ENCODE peak calls at places on chromosomes 16 and 17, in five cellular contexts. X, F, Z, O and J are unnamed samples.

GRCh38 chr17:73011016-73011486 is 81.4 kb downstream of the SLC39A11 start:
- DNase-seq in F (no peak), X (peak), Z (no peak), O (no peak), J (no peak)

GRCh38 chr16:75011634-75012307 is 12.9 kb downstream of the ZNRF1 start:
- DNase-seq in X (no peak), F (no peak), Z (no peak), O (no peak), J (no peak)

GRCh38 chr17:40021471-40021961 is 6.3 kb downstream of the CSF3 start:
- DNase-seq in F (no peak), O (peak), X (no peak), Z (no peak), J (no peak)

GRCh38 chr17:32349854-32350661 is at the start of gene ZNF207:
- DNase-seq in Z (peak), O (peak), F (peak), X (peak), J (peak)

GRCh38 chr17:50573866-50574571 is 13.5 kb downstream of the CACNA1G start:
- DNase-seq in X (no peak), Z (no peak), F (no peak), O (no peak), J (no peak)

GRCh38 chr16:56758432-56758831 is 28.5 kb downstream of the NUP93 start:
- DNase-seq in X (no peak), Z (no peak), O (no peak), F (no peak), J (no peak)

GRCh38 chr16:9650284-9650683 is 531.9 kb downstream of the GRIN2A start:
- DNase-seq in X (no peak), F (no peak), O (no peak), Z (no peak), J (no peak)

GRCh38 chr16:19559242-19559910 is 3.9 kb downstream of the VPS35L start:
- DNase-seq in X (peak), F (peak), Z (no peak), O (no peak), J (no peak)

GRCh38 chr17:28950017-28950751 is 1.1 kb downstream of the PHF12 start:
- DNase-seq in Z (peak), F (peak), X (peak), O (peak), J (peak)

GRCh38 chr16:1723450-1724147 is 17.6 kb downstream of the MAPK8IP3 start:
- DNase-seq in Z (no peak), O (peak), F (peak), X (peak), J (peak)

GRCh38 chr17:60947100-60947499 is 269.4 kb downstream of the BCAS3 start:
- DNase-seq in X (peak), O (no peak), F (no peak), Z (no peak), J (no peak)

GRCh38 chr17:41987642-41988041 is 21.0 kb downstream of the CNP start:
- DNase-seq in X (no peak), O (no peak), Z (no peak), F (no peak), J (no peak)

GRCh38 chr16:4945560-4946502 is 8.9 kb upstream of the PPL start:
- DNase-seq in O (peak), F (no peak), Z (no peak), X (no peak), J (no peak)

GRCh38 chr17:39235555-39236221 is 9.9 kb upstream of the STAC2 start:
- DNase-seq in Z (peak), O (no peak), X (peak), F (peak), J (peak)

GRCh38 chr16:880471-881171 is 80.1 kb upstream of the GNG13 start:
- DNase-seq in X (no peak), Z (peak), O (no peak), F (no peak), J (no peak)

GRCh38 chr16:6682142-6682811 is 650.4 kb upstream of the RBFOX1 start:
- DNase-seq in O (no peak), Z (no peak), X (peak), F (peak), J (peak)

GRCh38 chr16:64738321-64738960 is 383.4 kb downstream of the CDH11 start:
- DNase-seq in Z (no peak), X (no peak), O (no peak), F (no peak), J (no peak)

GRCh38 chr16:31487720-31488629 is 5.1 kb downstream of the SLC5A2 start:
- DNase-seq in Z (peak), F (peak), X (peak), O (no peak), J (peak)

GRCh38 chr17:27268394-27269085 is 25.4 kb upstream of the WSB1 start:
- DNase-seq in O (no peak), F (no peak), X (no peak), Z (no peak), J (no peak)

GRCh38 chr17:27263386-27263785 is 30.5 kb upstream of the WSB1 start:
- DNase-seq in X (no peak), Z (no peak), O (no peak), F (no peak), J (no peak)

GRCh38 chr17:27264068-27264812 is 29.7 kb upstream of the WSB1 start:
- DNase-seq in Z (no peak), F (no peak), O (no peak), X (no peak), J (no peak)

GRCh38 chr17:27266228-27266627 is 27.7 kb upstream of the WSB1 start:
- DNase-seq in O (no peak), X (no peak), Z (no peak), F (no peak), J (no peak)

DNA sequence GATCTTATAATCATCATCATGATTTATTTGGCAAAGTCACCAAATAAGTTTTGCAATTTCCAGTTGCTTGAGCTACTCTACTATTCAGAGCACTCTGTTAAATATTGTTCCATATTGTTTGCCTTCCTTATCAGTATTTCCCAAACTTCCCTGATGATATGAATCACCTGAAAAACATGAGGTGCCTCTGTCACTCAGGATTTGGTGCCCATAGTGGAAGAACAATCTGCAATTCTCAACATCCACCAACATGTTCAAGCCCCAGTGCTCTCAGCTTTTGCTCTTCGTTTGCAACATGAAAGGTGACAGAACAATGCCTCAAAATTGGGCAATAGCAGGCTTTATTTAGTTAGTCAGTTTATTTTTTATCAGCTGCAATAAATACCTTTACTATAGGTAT is 28.6 kb upstream of the WSB1 start:
- DNase-seq in Z (no peak), X (no peak), O (no peak), F (no peak), J (no peak)
- TF ChIP-seq POLR2AphosphoS5 in Z (no peak), X (no peak), O (no peak), F (no peak), J (no peak)

GRCh38 chr17:1091190-1091534 is 88.6 kb downstream of the ABR start:
- DNase-seq in X (no peak), F (no peak), Z (no peak), O (no peak), J (no peak)

GRCh38 chr17:1089915-1090314 is 89.9 kb downstream of the ABR start:
- DNase-seq in F (no peak), O (no peak), Z (no peak), X (no peak), J (no peak)

GRCh38 chr17:1087381-1088241 is 90.7 kb downstream of the TIMM22 start:
- DNase-seq in O (peak), X (peak), F (peak), Z (no peak), J (peak)

GRCh38 chr17:1091885-1092284 is 87.9 kb downstream of the ABR start:
- DNase-seq in O (peak), F (no peak), X (no peak), Z (no peak), J (no peak)

DNA sequence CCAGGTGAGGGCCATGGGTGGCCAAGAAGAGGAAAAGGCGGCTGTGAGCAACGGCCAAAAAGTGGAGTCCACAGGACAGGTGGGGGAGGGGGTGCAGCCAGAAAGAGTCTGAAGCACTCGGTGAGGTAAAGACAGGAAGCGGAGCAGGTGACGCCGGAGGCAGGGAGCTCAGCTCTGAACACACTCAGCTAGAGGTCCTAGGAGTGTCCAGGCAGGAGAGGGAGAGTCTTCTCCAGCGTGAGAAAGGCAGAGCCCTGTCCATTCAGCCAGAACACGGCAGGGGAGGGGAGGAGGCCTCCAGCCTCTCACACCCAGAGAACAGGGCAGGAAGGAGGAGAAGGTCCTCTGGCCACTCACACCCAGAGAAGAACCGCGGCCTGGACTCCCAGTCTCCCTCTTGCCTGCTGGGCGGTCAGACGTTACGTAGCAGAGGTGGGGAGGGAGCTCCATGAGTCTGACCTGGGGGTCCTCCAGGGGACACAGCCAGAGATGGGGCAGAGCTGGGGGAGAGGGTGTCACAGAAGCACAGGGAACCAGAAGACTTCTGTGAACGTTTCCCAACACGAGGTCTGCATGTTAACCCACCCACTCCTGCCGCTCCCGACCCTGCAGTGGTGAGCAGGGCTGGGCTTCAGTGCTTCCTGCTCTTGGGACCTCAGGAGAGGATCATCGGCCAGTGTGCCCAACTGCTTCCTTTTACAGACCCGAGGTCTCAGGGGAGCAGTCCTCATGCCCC is 89.2 kb downstream of the ABR start:
- DNase-seq in Z (no peak), X (no peak), O (no peak), F (no peak), J (no peak)
- H3K27ac ChIP-seq in Z (peak), X (no peak), O (peak), F (no peak), J (peak)

GRCh38 chr16:28610595-28611270 is 889 bp upstream of the SULT1A1 start:
- DNase-seq in X (no peak), O (peak), Z (peak), F (peak), J (peak)

GRCh38 chr16:28606291-28607115 is 3.3 kb downstream of the SULT1A1 start:
- DNase-seq in O (no peak), F (no peak), X (no peak), Z (peak), J (no peak)

GRCh38 chr16:28604186-28604565 is 5.7 kb downstream of the SULT1A1 start:
- DNase-seq in Z (peak), F (no peak), O (no peak), X (no peak), J (no peak)

GRCh38 chr16:28607116-28607623 is 2.7 kb downstream of the SULT1A1 start:
- DNase-seq in O (no peak), Z (peak), F (no peak), X (no peak), J (peak)

GRCh38 chr16:28609631-28610594 is at the start of gene SULT1A1:
- DNase-seq in Z (peak), O (peak), F (peak), X (peak), J (peak)
- H3K4me3 ChIP-seq in Z (no peak), O (peak), F (no peak), X (no peak), J (peak)

GRCh38 chr17:63448655-63449054 is 2.5 kb upstream of the CYB561 start:
- DNase-seq in Z (no peak), X (no peak), F (no peak), O (no peak), J (no peak)

GRCh38 chr17:63447688-63448005 is 1.5 kb upstream of the CYB561 start:
- DNase-seq in Z (no peak), X (peak), F (no peak), O (no peak), J (no peak)

GRCh38 chr17:63445571-63446217 is 412 bp downstream of the CYB561 start:
- DNase-seq in F (peak), X (peak), Z (no peak), O (peak), J (peak)

GRCh38 chr17:63446218-63446980 is at the start of gene CYB561:
- DNase-seq in O (peak), Z (peak), F (peak), X (peak), J (peak)

DNA sequence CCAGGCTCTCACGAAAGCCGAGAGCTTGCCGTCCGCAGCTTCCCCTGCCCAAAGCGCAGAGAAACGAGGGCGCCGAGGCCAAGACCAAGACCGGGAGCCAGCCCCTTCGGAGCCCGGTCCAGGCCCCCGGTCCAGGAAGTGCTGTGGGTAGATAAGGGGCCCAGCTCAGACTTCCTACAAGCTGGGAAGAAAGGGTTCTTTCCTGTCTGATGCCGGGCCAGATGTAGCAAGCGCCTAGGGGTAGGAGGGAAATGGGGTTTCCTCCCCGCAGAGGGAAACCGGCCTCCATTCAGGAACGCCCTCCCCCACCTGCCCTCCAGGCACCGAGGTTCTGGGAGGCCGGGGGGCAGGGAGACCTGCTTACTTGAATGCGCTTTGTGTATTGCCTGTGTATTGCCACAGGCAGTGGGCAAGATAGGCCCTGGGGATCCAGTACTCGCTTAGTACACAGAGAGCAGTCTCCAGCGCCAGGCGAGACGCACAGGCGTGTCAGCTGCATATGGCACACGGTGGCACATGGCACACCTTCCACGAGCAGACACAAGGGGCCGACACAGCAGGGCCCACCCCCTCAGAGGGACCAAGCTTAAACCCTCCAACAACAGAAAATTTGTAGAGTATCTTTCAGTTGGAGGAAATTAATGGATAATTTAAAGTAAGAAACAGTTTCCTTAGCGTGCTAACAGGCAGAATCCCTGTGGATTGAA is 1.0 kb upstream of the CYB561 start:
- DNase-seq in X (peak), F (peak), Z (no peak), O (no peak), J (peak)
- TF ChIP-seq POLR2AphosphoS5 in X (no peak), F (no peak), Z (peak), O (no peak), J (no peak)

GRCh38 chr16:71669926-71670536 is 44.0 kb downstream of the MARVELD3 start:
- DNase-seq in F (no peak), X (no peak), O (no peak), Z (no peak), J (no peak)
- H3K27ac ChIP-seq in F (peak), X (no peak), O (no peak), Z (no peak), J (no peak)